ENCODE peak calls at places on chromosomes 1 and 21, in six cellular contexts. One of them, this sample, is unnamed. For H3K36me3 and H3K4me1, the result is how much of the 10 kb centered on the place peaks cover.

GRCh38 chr21:32523463-32523862 is 61.9 kb downstream of the TCP10L start:
- DNase-seq in H1: no peak
- DNase-seq in HepG2: no peak
- DNase-seq in K562: no peak
- DNase-seq in HCT116: no peak
- DNase-seq in GM12878: no peak
- DNase-seq in this sample: no peak

GRCh38 chr21:45767071-45768006 is 123.8 kb downstream of the PCBP3 start:
- DNase-seq in H1: no peak
- DNase-seq in HepG2: no peak
- DNase-seq in K562: no peak
- DNase-seq in HCT116: no peak
- DNase-seq in GM12878: no peak
- DNase-seq in this sample: no peak

GRCh38 chr1:95067069-95067468 is 5.7 kb downstream of the ALG14 start:
- DNase-seq in H1: no peak
- DNase-seq in HepG2: peak
- DNase-seq in K562: no peak
- DNase-seq in HCT116: no peak
- DNase-seq in GM12878: no peak
- DNase-seq in this sample: no peak

GRCh38 chr1:198935371-198935921 is 296.6 kb downstream of the PTPRC start:
- DNase-seq in H1: no peak
- DNase-seq in HepG2: peak
- DNase-seq in K562: peak
- DNase-seq in HCT116: peak
- DNase-seq in GM12878: peak
- DNase-seq in this sample: no peak

GRCh38 chr1:103191327-103191726 is 83.0 kb upstream of the COL11A1 start:
- DNase-seq in H1: no peak
- DNase-seq in HepG2: no peak
- DNase-seq in K562: no peak
- DNase-seq in HCT116: no peak
- DNase-seq in GM12878: no peak
- DNase-seq in this sample: no peak

GRCh38 chr1:115067460-115067859 is 21.8 kb downstream of the TSPAN2 start:
- DNase-seq in H1: no peak
- DNase-seq in HepG2: no peak
- DNase-seq in K562: no peak
- DNase-seq in HCT116: no peak
- DNase-seq in GM12878: no peak
- DNase-seq in this sample: no peak

GRCh38 chr21:34592120-34592561 is 22.8 kb downstream of the RCAN1 start:
- DNase-seq in H1: no peak
- DNase-seq in HepG2: no peak
- DNase-seq in K562: peak
- DNase-seq in HCT116: no peak
- DNase-seq in GM12878: no peak
- DNase-seq in this sample: no peak

GRCh38 chr1:83791821-83792437 is 207.0 kb downstream of the TTLL7 start:
- DNase-seq in H1: no peak
- DNase-seq in HepG2: no peak
- DNase-seq in K562: no peak
- DNase-seq in HCT116: no peak
- DNase-seq in GM12878: no peak
- DNase-seq in this sample: no peak

GRCh38 chr21:45154511-45155508 is 80.4 kb downstream of the ADARB1 start:
- DNase-seq in H1: peak
- DNase-seq in HepG2: no peak
- DNase-seq in K562: peak
- DNase-seq in HCT116: no peak
- DNase-seq in GM12878: no peak
- DNase-seq in this sample: peak

GRCh38 chr1:227946624-227947424 is 908 bp downstream of the WNT9A start:
- DNase-seq in H1: peak
- DNase-seq in HepG2: peak
- DNase-seq in K562: peak
- DNase-seq in HCT116: peak
- DNase-seq in GM12878: no peak
- DNase-seq in this sample: peak

GRCh38 chr1:228318823-228319241 is 87.8 kb downstream of the TRIM11 start:
- DNase-seq in H1: no peak
- DNase-seq in HepG2: no peak
- DNase-seq in K562: no peak
- DNase-seq in HCT116: no peak
- DNase-seq in GM12878: no peak
- DNase-seq in this sample: no peak

GRCh38 chr21:42683371-42684108 is 30.1 kb downstream of the PDE9A start:
- DNase-seq in H1: no peak
- DNase-seq in HepG2: no peak
- DNase-seq in K562: no peak
- DNase-seq in HCT116: no peak
- DNase-seq in GM12878: no peak
- DNase-seq in this sample: no peak

GRCh38 chr1:52702886-52703787 is 5.0 kb upstream of the COA7 start:
- DNase-seq in H1: peak
- DNase-seq in HepG2: peak
- DNase-seq in K562: peak
- DNase-seq in HCT116: peak
- DNase-seq in GM12878: peak
- DNase-seq in this sample: peak

GRCh38 chr1:22410401-22410800 is 41.2 kb upstream of the ZBTB40 start:
- DNase-seq in H1: no peak
- DNase-seq in HepG2: no peak
- DNase-seq in K562: no peak
- DNase-seq in HCT116: no peak
- DNase-seq in GM12878: no peak
- DNase-seq in this sample: no peak

GRCh38 chr21:43608225-43608624 is 51.1 kb downstream of the HSF2BP start:
- DNase-seq in H1: no peak
- DNase-seq in HepG2: no peak
- DNase-seq in K562: no peak
- DNase-seq in HCT116: no peak
- DNase-seq in GM12878: no peak
- DNase-seq in this sample: no peak

GRCh38 chr1:116762281-116762680 is 8.1 kb downstream of the CD2 start:
- DNase-seq in H1: peak
- DNase-seq in HepG2: no peak
- DNase-seq in K562: no peak
- DNase-seq in HCT116: no peak
- DNase-seq in GM12878: no peak
- DNase-seq in this sample: no peak

GRCh38 chr21:41973861-41974751 is 20.3 kb upstream of the C2CD2 start:
- DNase-seq in H1: peak
- DNase-seq in HepG2: peak
- DNase-seq in K562: no peak
- DNase-seq in HCT116: no peak
- DNase-seq in GM12878: no peak
- DNase-seq in this sample: no peak

GRCh38 chr21:28523367-28523766 is 469.3 kb downstream of the LTN1 start:
- DNase-seq in H1: no peak
- DNase-seq in HepG2: no peak
- DNase-seq in K562: no peak
- DNase-seq in HCT116: no peak
- DNase-seq in GM12878: no peak
- DNase-seq in this sample: no peak

GRCh38 chr1:61640531-61641125 is 84.3 kb downstream of the TM2D1 start:
- DNase-seq in H1: no peak
- DNase-seq in HepG2: no peak
- DNase-seq in K562: no peak
- DNase-seq in HCT116: no peak
- DNase-seq in GM12878: no peak
- DNase-seq in this sample: no peak

GRCh38 chr1:4071675-4072074 is 171.6 kb upstream of the C1orf174 start:
- DNase-seq in H1: no peak
- DNase-seq in HepG2: no peak
- DNase-seq in K562: no peak
- DNase-seq in HCT116: no peak
- DNase-seq in GM12878: no peak
- DNase-seq in this sample: no peak

GRCh38 chr1:31587720-31588423 is 11.6 kb downstream of the TINAGL1 start:
- DNase-seq in H1: peak
- DNase-seq in HepG2: peak
- DNase-seq in K562: peak
- DNase-seq in HCT116: no peak
- DNase-seq in GM12878: no peak
- DNase-seq in this sample: peak

GRCh38 chr21:39345440-39345839 is 3.4 kb downstream of the HMGN1 start:
- DNase-seq in H1: no peak
- DNase-seq in HepG2: no peak
- DNase-seq in K562: no peak
- DNase-seq in HCT116: no peak
- DNase-seq in GM12878: no peak
- DNase-seq in this sample: no peak

GRCh38 chr1:17045623-17046022 is 8.2 kb downstream of the SDHB start:
- DNase-seq in H1: no peak
- DNase-seq in HepG2: no peak
- DNase-seq in K562: no peak
- DNase-seq in HCT116: no peak
- DNase-seq in GM12878: no peak
- DNase-seq in this sample: no peak

GRCh38 chr1:17046043-17046657 is 7.7 kb downstream of the SDHB start:
- DNase-seq in H1: no peak
- DNase-seq in HepG2: peak
- DNase-seq in K562: peak
- DNase-seq in HCT116: peak
- DNase-seq in GM12878: no peak
- DNase-seq in this sample: no peak

GRCh38 chr1:17047924-17048323 is 5.9 kb downstream of the SDHB start:
- DNase-seq in H1: no peak
- DNase-seq in HepG2: no peak
- DNase-seq in K562: no peak
- DNase-seq in HCT116: no peak
- DNase-seq in GM12878: no peak
- DNase-seq in this sample: no peak

GRCh38 chr1:17043676-17044075 is 10.2 kb downstream of the SDHB start:
- DNase-seq in H1: no peak
- DNase-seq in HepG2: no peak
- DNase-seq in K562: no peak
- DNase-seq in HCT116: no peak
- DNase-seq in GM12878: no peak
- DNase-seq in this sample: no peak

GRCh38 chr1:17045140-17045539 is 8.7 kb downstream of the SDHB start:
- DNase-seq in H1: no peak
- DNase-seq in HepG2: no peak
- DNase-seq in K562: no peak
- DNase-seq in HCT116: no peak
- DNase-seq in GM12878: no peak
- DNase-seq in this sample: no peak
- H3K36me3 ChIP-seq in H1: under half
- H3K36me3 ChIP-seq in HepG2: under half
- H3K36me3 ChIP-seq in K562: half or more
- H3K36me3 ChIP-seq in HCT116: under half
- H3K36me3 ChIP-seq in GM12878: under half
- H3K36me3 ChIP-seq in this sample: half or more

DNA sequence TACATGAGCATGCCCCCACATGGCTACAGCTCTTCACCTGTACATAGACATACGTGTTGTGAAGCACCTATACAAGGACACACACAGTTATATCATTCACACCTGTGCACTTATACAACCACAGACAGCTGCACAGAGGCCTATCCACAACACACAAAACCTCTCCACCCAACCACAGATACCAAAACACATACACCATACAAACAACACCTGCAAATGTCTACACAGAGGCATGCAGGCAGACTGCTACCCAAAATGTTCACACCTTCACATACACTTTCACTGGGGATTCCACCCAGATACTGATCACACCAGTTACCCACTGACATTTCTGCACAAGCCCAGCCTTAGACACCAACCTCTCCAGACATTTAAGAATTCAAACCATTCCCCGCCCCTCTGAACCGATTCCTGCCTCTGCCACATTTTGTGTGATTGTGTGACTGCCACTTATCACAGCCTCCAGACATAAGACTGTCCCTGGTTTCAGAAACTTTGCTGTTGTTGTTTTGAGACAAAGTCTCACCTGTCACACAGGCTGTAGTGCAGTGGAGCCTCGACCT is 2.0 kb downstream of the C1orf232 start:
- DNase-seq in H1: no peak
- DNase-seq in HepG2: no peak
- DNase-seq in K562: no peak
- DNase-seq in HCT116: no peak
- DNase-seq in GM12878: no peak
- DNase-seq in this sample: no peak
- H3K4me1 ChIP-seq in H1: under half
- H3K4me1 ChIP-seq in HepG2: under half
- H3K4me1 ChIP-seq in K562: half or more
- H3K4me1 ChIP-seq in HCT116: under half
- H3K4me1 ChIP-seq in GM12878: under half
- H3K4me1 ChIP-seq in this sample: under half

DNA sequence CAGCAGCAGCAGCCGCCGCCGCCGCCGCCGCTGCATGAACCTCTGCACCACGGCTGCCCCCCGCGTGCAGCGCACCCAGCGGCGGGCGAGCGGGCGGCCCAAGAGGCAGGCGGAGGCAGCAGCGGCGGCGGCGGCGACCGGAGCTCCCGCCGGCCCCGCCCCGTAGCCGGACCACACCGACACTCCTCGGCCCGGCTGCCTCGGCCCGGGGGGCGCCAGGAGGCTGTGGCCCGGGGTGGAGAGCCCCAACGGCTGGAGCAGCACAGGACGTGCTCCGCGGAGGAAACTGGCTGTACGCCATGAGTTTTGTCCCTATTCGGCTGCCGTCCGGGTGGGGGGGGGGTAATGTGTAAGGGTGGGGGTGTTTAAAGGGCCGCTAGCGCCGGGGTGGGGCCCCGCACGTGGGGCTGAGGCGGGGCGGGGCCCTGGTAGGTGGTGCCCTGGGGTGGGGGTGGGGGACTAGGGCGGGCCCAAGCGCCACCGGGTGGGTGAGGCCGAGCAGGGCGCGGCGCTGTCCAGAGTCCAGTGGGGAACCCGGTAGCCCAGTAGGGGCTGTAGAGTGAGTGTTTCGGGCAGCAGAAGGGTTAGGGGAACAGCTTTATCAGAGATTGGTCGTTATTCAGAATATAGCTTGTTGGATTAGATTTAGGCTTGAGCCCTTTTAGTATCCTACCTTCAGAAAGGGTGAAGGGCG is at the start of gene FAM78B:
- DNase-seq in H1: peak
- DNase-seq in HepG2: peak
- DNase-seq in K562: peak
- DNase-seq in HCT116: peak
- DNase-seq in GM12878: peak
- DNase-seq in this sample: peak
- TF ChIP-seq ZNF274 in H1: no peak
- TF ChIP-seq ZNF274 in HepG2: no peak
- TF ChIP-seq ZNF274 in K562: no peak
- TF ChIP-seq ZNF274 in HCT116: no peak
- TF ChIP-seq ZNF274 in GM12878: no peak
- TF ChIP-seq ZNF274 in this sample: no peak

DNA sequence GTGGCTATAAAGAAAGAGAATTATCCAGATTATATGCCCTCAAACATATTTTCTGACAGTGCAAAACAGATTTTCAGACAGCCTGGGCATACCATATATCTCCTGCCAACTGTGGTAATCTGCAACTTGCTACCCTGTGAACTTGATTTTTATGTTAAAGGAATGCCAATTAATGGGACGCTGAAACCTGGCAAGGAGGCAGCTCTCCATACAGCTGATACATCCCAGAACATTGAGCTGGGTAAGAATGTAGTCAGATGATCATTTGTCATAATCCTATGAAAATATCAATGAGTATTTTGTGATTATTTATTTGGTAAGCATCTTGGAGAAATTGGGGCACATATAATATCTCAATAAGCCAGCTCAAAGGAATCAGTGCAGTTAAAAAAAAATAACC is 124.2 kb downstream of the VPS13D start:
- DNase-seq in H1: no peak
- DNase-seq in HepG2: no peak
- DNase-seq in K562: no peak
- DNase-seq in HCT116: no peak
- DNase-seq in GM12878: no peak
- DNase-seq in this sample: no peak
- H3K36me3 ChIP-seq in H1: under half
- H3K36me3 ChIP-seq in HepG2: under half
- H3K36me3 ChIP-seq in K562: half or more
- H3K36me3 ChIP-seq in HCT116: under half
- H3K36me3 ChIP-seq in GM12878: under half
- H3K36me3 ChIP-seq in this sample: under half